ENCODE peak calls at places on chromosomes 3 and 15, in ten cellular contexts. C, K, M, Y, N, X, R, D, G and E are unnamed samples.

GRCh38 chr3:156307704-156308103 is 187.3 kb downstream of the KCNAB1 start:
- DNase-seq in N (no peak), C (no peak), X (no peak), R (peak; percentile 46), K (peak; percentile 57), D (peak; percentile 81), Y (no peak), G (peak; percentile 35), M (peak; percentile 47), E (peak; percentile 50)

GRCh38 chr3:155202626-155203025 is 90.9 kb downstream of the STRIT1 start:
- DNase-seq in D (no peak), K (no peak), M (peak; percentile 65), Y (no peak), N (no peak), G (no peak), X (no peak), R (no peak), C (no peak), E (no peak)

GRCh38 chr3:30873667-30874066 is 20.8 kb downstream of the GADL1 start:
- DNase-seq in C (no peak), K (no peak), M (peak; percentile 29), Y (no peak), X (no peak), N (no peak), R (no peak), D (no peak), G (no peak), E (no peak)

GRCh38 chr3:171944109-171945016 is 95.0 kb upstream of the FNDC3B start:
- DNase-seq in C (no peak), N (no peak), M (no peak), X (no peak), R (no peak), G (no peak), Y (no peak), D (no peak), K (no peak), E (no peak)

GRCh38 chr3:9079674-9080073 is 116.4 kb upstream of the RAD18 start:
- DNase-seq in X (no peak), R (no peak), C (no peak), K (no peak), N (no peak), Y (peak; percentile 8), D (peak; percentile 17), M (no peak), G (peak; percentile 53), E (no peak)

GRCh38 chr3:134487406-134487805 is 1.5 kb downstream of the CEP63 start:
- DNase-seq in K (no peak), M (no peak), X (no peak), D (peak; percentile 30), R (no peak), C (no peak), G (no peak), N (no peak), Y (peak; percentile 73), E (no peak)

GRCh38 chr3:171328419-171329082 is 131.7 kb downstream of the TNIK start:
- DNase-seq in R (no peak), D (peak; percentile 70), Y (peak; percentile 57), M (no peak), N (no peak), K (peak; percentile 69), G (no peak), C (no peak), X (no peak), E (peak; percentile 62)

GRCh38 chr3:190886945-190887344 is 24.5 kb upstream of the GMNC start:
- DNase-seq in R (no peak), Y (peak; percentile 21), D (peak; percentile 47), C (no peak), X (no peak), N (no peak), G (no peak), M (no peak), K (no peak), E (no peak)

GRCh38 chr3:7630351-7630911 is 769.5 kb downstream of the GRM7 start:
- DNase-seq in D (peak; percentile 3), Y (no peak), M (no peak), R (no peak), C (no peak), K (no peak), X (no peak), G (no peak), N (no peak), E (no peak)

GRCh38 chr3:13607821-13608620 is 59.1 kb downstream of the FBLN2 start:
- DNase-seq in M (no peak), Y (no peak), X (no peak), K (no peak), N (no peak), R (no peak), C (no peak), D (no peak), G (no peak), E (no peak)

GRCh38 chr3:150303776-150304175 is 104.3 kb upstream of the TSC22D2 start:
- DNase-seq in G (no peak), M (no peak), D (peak; percentile 56), Y (peak; percentile 31), X (no peak), R (no peak), C (peak; percentile 25), N (no peak), K (no peak), E (no peak)

GRCh38 chr3:113035387-113035982 is 44.7 kb downstream of the GTPBP8 start:
- DNase-seq in K (peak; percentile 51), N (no peak), Y (peak; percentile 66), R (peak; percentile 54), X (no peak), M (peak; percentile 30), D (peak; percentile 66), G (peak; percentile 64), C (peak; percentile 64), E (peak; percentile 11)

GRCh38 chr3:29757054-29757777 is 476.3 kb downstream of the RBMS3 start:
- DNase-seq in G (peak; percentile 25), R (no peak), Y (no peak), X (no peak), N (no peak), M (peak; percentile 42), C (no peak), K (no peak), D (peak; percentile 64), E (no peak)

GRCh38 chr3:134299185-134299887 is 48.7 kb upstream of the RYK start:
- DNase-seq in N (no peak), D (peak; percentile 58), Y (no peak), X (no peak), R (no peak), G (no peak), M (no peak), C (no peak), K (no peak), E (no peak)

GRCh38 chr15:52208306-52208946 is 17.2 kb upstream of the GNB5 start:
- DNase-seq in R (no peak), Y (peak; percentile 83), K (peak; percentile 63), X (no peak), C (peak; percentile 81), M (peak; percentile 26), N (peak; percentile 21), D (peak; percentile 83), G (peak; percentile 64), E (peak; percentile 66)

GRCh38 chr3:42101048-42101447 is 9.9 kb downstream of the TRAK1 start:
- DNase-seq in G (no peak), D (peak; percentile 37), R (no peak), Y (no peak), C (no peak), N (no peak), M (peak; percentile 54), X (no peak), K (no peak), E (no peak)

GRCh38 chr15:75578206-75578947 is 738 bp downstream of the PTPN9 start:
- DNase-seq in R (no peak), N (no peak), Y (peak; percentile 63), G (peak; percentile 41), M (no peak), K (peak; percentile 50), C (no peak), D (no peak), X (no peak), E (peak; percentile 44)

GRCh38 chr3:191331443-191331842 is 1.1 kb upstream of the UTS2B start:
- DNase-seq in R (no peak), X (no peak), K (no peak), Y (no peak), C (no peak), M (peak; percentile 29), N (no peak), D (peak; percentile 60), G (peak; percentile 36), E (no peak)

GRCh38 chr3:161890147-161890625 is 393.6 kb downstream of the OTOL1 start:
- DNase-seq in X (no peak), G (peak; percentile 39), M (peak; percentile 88), R (peak; percentile 84), K (no peak), Y (no peak), N (no peak), D (peak; percentile 98), C (peak; percentile 31), E (peak; percentile 16)

GRCh38 chr15:76169013-76169412 is 109.2 kb downstream of the TMEM266 start:
- DNase-seq in G (no peak), N (no peak), D (no peak), M (no peak), K (no peak), R (no peak), Y (peak; percentile 40), C (no peak), X (no peak), E (no peak)

GRCh38 chr3:21839592-21839991 is 88.6 kb upstream of the ZNF385D start:
- DNase-seq in Y (peak; percentile 5), G (no peak), M (peak; percentile 68), X (no peak), C (no peak), D (peak; percentile 72), K (no peak), N (no peak), R (peak; percentile 13), E (no peak)

GRCh38 chr3:33092496-33093254 is 4.3 kb downstream of the GLB1 start:
- DNase-seq in M (no peak), R (no peak), C (no peak), K (no peak), D (no peak), X (no peak), N (no peak), G (no peak), Y (no peak), E (no peak)

GRCh38 chr3:138418556-138419206 is 15.7 kb upstream of the ESYT3 start:
- DNase-seq in C (no peak), Y (no peak), R (no peak), N (no peak), K (no peak), M (no peak), D (no peak), G (no peak), X (no peak), E (no peak)

GRCh38 chr3:194298331-194299227 is 52.5 kb downstream of the CPN2 start:
- DNase-seq in G (no peak), C (no peak), Y (no peak), D (no peak), K (no peak), R (no peak), N (no peak), X (no peak), M (no peak), E (no peak)

GRCh38 chr15:48858401-48858800 is 19.5 kb upstream of the EID1 start:
- DNase-seq in C (no peak), N (no peak), D (peak; percentile 53), G (no peak), M (no peak), K (no peak), Y (no peak), X (no peak), R (no peak), E (no peak)

GRCh38 chr3:139340784-139341183 is 3.0 kb upstream of the MRPS22 start:
- DNase-seq in C (no peak), K (no peak), Y (no peak), R (no peak), M (no peak), G (no peak), D (no peak), X (no peak), N (no peak), E (no peak)

GRCh38 chr15:88636654-88637053 is 2.2 kb upstream of the ISG20 start:
- DNase-seq in M (no peak), N (no peak), D (no peak), Y (no peak), C (no peak), X (no peak), G (no peak), R (no peak), K (no peak), E (no peak)

GRCh38 chr3:12483872-12484197 is 445 bp upstream of the TSEN2 start:
- DNase-seq in R (no peak), X (no peak), N (peak; percentile 5), Y (no peak), D (no peak), M (no peak), K (no peak), C (no peak), G (no peak), E (no peak)